ENCODE peak calls at places on chromosomes 1 and 21, in five cellular contexts. Y, J, W, C and S are unnamed samples.

GRCh38 chr1:241180569-241180968 is 176.4 kb downstream of the RGS7 start:
- DNase-seq in Y (no peak), C (no peak), W (no peak), J (no peak), S (no peak)

GRCh38 chr1:42336978-42337377 is 1.9 kb upstream of the FOXJ3 start:
- DNase-seq in J (no peak), W (no peak), Y (no peak), C (no peak), S (no peak)

GRCh38 chr1:226867461-226868054 is 2.9 kb upstream of the PSEN2 start:
- DNase-seq in J (no peak), Y (peak; percentile 87), W (no peak), C (no peak), S (no peak)

GRCh38 chr1:20109223-20109856 is 10.0 kb downstream of the PLA2G2D start:
- DNase-seq in C (no peak), Y (no peak), W (no peak), J (no peak), S (no peak)

GRCh38 chr1:90371106-90371813 is 345.8 kb downstream of the BARHL2 start:
- DNase-seq in W (no peak), Y (peak; percentile 71), C (no peak), J (no peak), S (no peak)

GRCh38 chr1:174999926-175000696 is at the start of gene CACYBP:
- DNase-seq in C (no peak), W (peak; percentile 43), Y (no peak), J (no peak), S (no peak)

GRCh38 chr1:238991730-238992490 is 394.5 kb upstream of the CHRM3 start:
- DNase-seq in J (no peak), W (no peak), Y (no peak), C (no peak), S (no peak)

GRCh38 chr1:20552728-20553571 is 577 bp downstream of the FAM43B start:
- DNase-seq in J (no peak), Y (peak; percentile 9), C (peak; percentile 40), W (no peak), S (no peak)

GRCh38 chr1:205680073-205680851 is at the start of gene SLC45A3:
- DNase-seq in J (no peak), W (no peak), C (peak; percentile 87), Y (peak; percentile 51), S (no peak)

GRCh38 chr1:7266561-7266960 is 481.3 kb downstream of the CAMTA1 start:
- DNase-seq in J (no peak), Y (no peak), W (no peak), C (no peak), S (no peak)

GRCh38 chr1:30648408-30649000 is 74.9 kb downstream of the MATN1 start:
- DNase-seq in J (no peak), C (no peak), W (no peak), Y (no peak), S (no peak)

GRCh38 chr1:211944733-211945500 is 90.4 kb downstream of the INTS7 start:
- DNase-seq in J (no peak), Y (peak; percentile 95), C (no peak), W (peak; percentile 19), S (peak; percentile 90)

GRCh38 chr1:67060811-67061218 is 6.9 kb upstream of the SLC35D1 start:
- DNase-seq in Y (peak; percentile 93), C (no peak), W (no peak), J (peak; percentile 96), S (peak; percentile 87)

GRCh38 chr1:38046884-38047602 is 450 bp upstream of the POU3F1 start:
- DNase-seq in W (peak; percentile 85), J (no peak), C (peak; percentile 96), Y (peak; percentile 58), S (no peak)

GRCh38 chr1:202416641-202417040 is 68.1 kb downstream of the PPP1R12B start:
- DNase-seq in Y (no peak), C (no peak), W (no peak), J (no peak), S (no peak)

GRCh38 chr1:88698764-88699163 is 14.7 kb downstream of the PKN2 start:
- DNase-seq in W (no peak), J (no peak), Y (no peak), C (no peak), S (no peak)

GRCh38 chr1:56780128-56780750 is 39.0 kb downstream of the FYB2 start:
- DNase-seq in Y (no peak), W (no peak), C (no peak), J (no peak), S (no peak)

GRCh38 chr21:42548687-42549406 is 35.2 kb downstream of the SLC37A1 start:
- DNase-seq in J (no peak), Y (no peak), C (no peak), W (no peak), S (no peak)

GRCh38 chr21:30268608-30269197 is 14.0 kb downstream of the KRTAP24-1 start:
- DNase-seq in Y (peak; percentile 35), C (no peak), W (no peak), J (no peak), S (no peak)

GRCh38 chr1:25832336-25833037 is 12.7 kb downstream of the MTFR1L start:
- DNase-seq in Y (peak; percentile 50), C (no peak), W (no peak), J (no peak), S (no peak)

GRCh38 chr1:25834894-25835293 is 15.1 kb downstream of the MTFR1L start:
- DNase-seq in Y (no peak), J (no peak), C (no peak), W (no peak), S (no peak)

GRCh38 chr1:25836695-25837094 is 16.9 kb downstream of the MTFR1L start:
- DNase-seq in W (no peak), J (no peak), C (no peak), Y (no peak), S (no peak)

GRCh38 chr1:25833158-25833557 is 13.4 kb downstream of the MTFR1L start:
- DNase-seq in J (no peak), Y (no peak), C (no peak), W (no peak), S (no peak)

GRCh38 chr1:25837253-25837875 is 17.6 kb downstream of the MTFR1L start:
- DNase-seq in Y (peak; percentile 52), W (no peak), J (no peak), C (no peak), S (no peak)
- TF ChIP-seq CTCF in Y (peak; percentile 79), W (peak; percentile 25), J (peak; percentile 27), C (peak; percentile 25), S (peak; percentile 76)

DNA sequence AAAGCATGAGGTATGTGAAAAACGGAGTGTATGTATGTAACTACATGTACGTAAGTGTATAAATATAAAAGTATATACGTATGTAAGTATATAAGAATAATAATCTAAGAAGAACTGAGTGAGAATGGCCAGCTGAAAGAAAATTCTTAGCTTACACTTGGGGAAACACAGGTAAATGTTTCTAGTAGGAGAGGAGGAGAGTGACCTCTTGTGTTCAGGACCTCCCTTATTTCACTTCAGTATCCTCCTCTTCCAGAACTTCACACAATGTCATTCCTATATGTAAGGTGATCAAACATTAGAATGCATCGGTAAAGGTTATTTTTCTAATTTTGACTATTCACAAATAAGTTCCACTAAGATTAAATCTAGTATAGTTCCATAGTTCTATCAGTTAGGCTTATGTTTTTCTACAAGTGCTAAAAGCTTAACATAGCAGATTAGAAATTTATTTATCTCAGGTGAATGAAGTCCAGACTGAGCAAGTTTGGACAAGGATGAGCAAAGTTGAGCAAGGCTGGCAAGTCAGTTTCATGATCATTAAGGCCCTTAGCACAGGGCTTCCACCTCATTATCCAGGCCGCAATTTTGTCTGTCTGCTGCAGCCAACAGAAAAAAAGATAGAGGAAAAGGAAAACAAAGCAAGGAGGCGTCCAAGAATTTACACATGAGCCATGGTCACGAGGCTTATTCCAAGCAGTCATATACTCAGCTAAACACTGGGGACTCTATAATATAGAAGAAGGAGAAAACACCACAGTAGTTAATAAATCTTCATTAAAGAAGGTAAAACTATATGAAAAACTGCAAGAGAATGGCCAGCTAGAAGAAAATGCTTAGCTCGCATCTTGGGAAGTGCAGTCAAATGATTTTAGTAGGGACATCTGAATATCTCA is 7.1 kb upstream of the MROH9 start:
- DNase-seq in Y (peak; percentile 19), W (no peak), J (no peak), C (no peak), S (no peak)
- TF ChIP-seq CTCF in Y (peak; percentile 47), W (no peak), J (no peak), C (no peak), S (peak; percentile 20)

GRCh38 chr1:228415221-228415620 is 1.4 kb downstream of the TRIM17 start:
- DNase-seq in W (no peak), Y (no peak), C (no peak), J (no peak), S (no peak)

GRCh38 chr1:228417471-228418203 is 976 bp upstream of the TRIM17 start:
- DNase-seq in J (no peak), Y (peak; percentile 82), W (no peak), C (no peak), S (no peak)

GRCh38 chr1:228417061-228417460 is 400 bp upstream of the TRIM17 start:
- DNase-seq in J (no peak), W (no peak), C (no peak), Y (no peak), S (no peak)

GRCh38 chr1:228415853-228416216 is 826 bp downstream of the TRIM17 start:
- DNase-seq in J (no peak), C (no peak), Y (no peak), W (no peak), S (no peak)

DNA sequence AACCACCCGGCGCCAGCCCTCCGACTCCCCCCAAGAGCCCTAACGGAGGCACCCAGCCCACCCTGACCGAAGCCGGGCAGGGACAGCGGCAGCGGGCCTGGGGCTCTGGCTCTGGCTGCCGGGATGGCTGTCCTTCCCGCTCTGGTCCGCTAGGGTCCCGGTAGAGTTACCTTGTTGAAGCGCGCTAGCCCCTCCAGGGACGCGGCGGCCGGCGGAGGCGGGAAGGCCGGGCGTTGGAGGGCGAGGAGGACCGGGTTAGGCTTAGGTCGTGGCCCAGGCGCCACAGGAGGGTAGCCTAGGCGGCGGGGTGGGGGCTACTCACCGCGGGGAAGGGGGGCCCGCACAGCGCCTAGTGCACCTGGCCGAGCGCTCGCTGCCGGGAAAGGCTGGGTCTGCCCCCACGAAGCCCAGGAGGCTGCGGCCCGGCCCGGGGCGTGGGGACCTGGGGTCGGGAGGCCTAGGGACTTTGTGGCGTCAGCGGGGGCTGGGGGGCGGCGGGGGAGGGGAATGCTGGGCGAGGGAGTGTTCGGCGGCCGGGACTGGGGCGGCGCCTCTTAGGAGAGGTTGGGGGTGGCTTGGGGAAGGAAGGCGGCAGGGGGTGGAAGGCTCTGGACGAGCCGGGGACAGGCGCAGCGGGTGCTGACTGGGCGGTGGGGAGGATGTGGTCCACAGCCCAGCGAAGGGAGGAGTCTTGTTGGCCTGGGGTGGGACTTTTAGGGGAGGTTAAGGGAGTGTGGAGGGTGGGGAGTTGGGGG is at the start of gene TRIM17:
- DNase-seq in J (no peak), C (peak; percentile 72), Y (no peak), W (no peak), S (no peak)
- TF ChIP-seq CTCF in J (peak; percentile 38), C (peak; percentile 41), Y (no peak), W (peak; percentile 33), S (no peak)

DNA sequence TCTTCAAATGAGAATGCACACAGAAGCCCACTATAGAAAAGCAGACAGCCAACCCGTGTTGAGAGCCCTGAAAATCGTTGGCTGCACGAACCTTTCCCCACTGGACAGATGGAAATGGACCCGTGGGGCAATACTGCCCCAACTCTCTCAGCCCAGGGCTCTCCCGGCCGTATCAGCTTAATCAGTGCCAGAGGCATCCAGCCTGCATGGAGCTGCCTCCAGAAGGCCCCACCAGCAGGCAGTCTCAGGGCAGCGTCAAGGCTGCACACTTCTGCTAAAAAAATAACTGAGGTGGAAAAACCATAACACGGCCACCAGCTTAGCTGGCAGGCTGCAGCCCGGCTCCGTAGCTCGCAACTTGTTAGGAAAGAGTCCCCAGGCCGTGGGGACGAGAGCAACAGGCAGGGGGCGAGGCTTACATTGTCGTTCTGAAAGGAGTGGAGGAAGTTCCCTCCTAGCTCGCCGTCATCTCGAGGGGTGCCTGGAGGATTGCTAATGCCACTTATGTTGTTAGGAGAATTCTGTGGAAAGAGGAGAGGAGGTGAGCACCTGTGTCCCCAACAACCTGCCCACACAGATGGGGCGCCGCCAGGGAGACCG is 28.0 kb downstream of the MRPL37 start:
- DNase-seq in C (no peak), J (no peak), Y (no peak), W (no peak), S (no peak)
- TF ChIP-seq CTCF in C (no peak), J (no peak), Y (no peak), W (no peak), S (no peak)